ENCODE peak calls at places on chromosome 10, in seven cellular contexts. W is WERI-Rb-1, P is heart right ventricle, R is fibroblast of mammary gland, A is ovary, M is left ventricle myocardium inferior, J is brain microvascular endothelial cell. Z is an unnamed sample.
A peak's percentile ranks its signal among the peaks of the same experiment; 100 is the strongest.

GRCh38 chr10:79067241-79068202 is 1.2 kb upstream of the ZMIZ1 start:
- DNase-seq in J (peak; percentile 73), R (peak; percentile 83), A (peak; percentile 96), M (peak; percentile 92), W (peak; percentile 91), P (peak; percentile 93), Z (peak; percentile 93)

GRCh38 chr10:124606822-124607221 is 137.4 kb downstream of the FAM53B start:
- DNase-seq in P (peak; percentile 1), M (no peak), A (no peak), J (no peak), R (no peak), W (no peak), Z (no peak)

GRCh38 chr10:127148933-127149220 is 47.5 kb downstream of the INSYN2A start:
- DNase-seq in J (peak; percentile 62), W (no peak), R (peak; percentile 94), A (no peak), M (no peak), P (no peak), Z (no peak)

GRCh38 chr10:102762401-102763015 is 18.8 kb downstream of the WBP1L start:
- DNase-seq in M (no peak), J (no peak), P (no peak), R (no peak), W (no peak), A (no peak), Z (no peak)

GRCh38 chr10:79202188-79203013 is 133.6 kb downstream of the ZMIZ1 start:
- DNase-seq in R (no peak), M (no peak), P (peak; percentile 49), W (peak; percentile 69), A (peak; percentile 69), J (no peak), Z (no peak)

GRCh38 chr10:118698421-118698820 is 56.3 kb downstream of the CACUL1 start:
- DNase-seq in J (peak; percentile 87), A (no peak), M (no peak), R (peak; percentile 46), W (no peak), P (no peak), Z (no peak)

GRCh38 chr10:127911218-127911866 is 4.4 kb downstream of the PTPRE start:
- DNase-seq in R (no peak), J (no peak), P (peak; percentile 40), W (no peak), M (peak; percentile 58), A (no peak), Z (no peak)

GRCh38 chr10:7649673-7650330 is 17.0 kb downstream of the ITIH5 start:
- DNase-seq in J (no peak), A (no peak), P (no peak), M (no peak), R (peak; percentile 26), W (no peak), Z (no peak)

GRCh38 chr10:77036993-77037734 is 600.4 kb downstream of the KCNMA1 start:
- DNase-seq in J (no peak), M (no peak), A (no peak), W (peak; percentile 18), P (no peak), R (peak; percentile 22), Z (no peak)

GRCh38 chr10:15370741-15371701 is at the start of gene FAM171A1:
- DNase-seq in M (peak; percentile 56), R (peak; percentile 18), W (peak; percentile 53), P (peak; percentile 68), J (no peak), A (peak; percentile 74), Z (no peak)

GRCh38 chr10:11260136-11260535 is 242.5 kb downstream of the CELF2 start:
- DNase-seq in A (no peak), P (no peak), W (peak; percentile 8), R (no peak), J (no peak), M (no peak), Z (no peak)

GRCh38 chr10:35640474-35640873 is 1.6 kb downstream of the FZD8 start:
- DNase-seq in J (peak; percentile 43), P (peak; percentile 72), M (peak; percentile 69), R (peak; percentile 65), A (peak; percentile 65), W (peak; percentile 51), Z (no peak)

GRCh38 chr10:3197354-3198003 is 24.9 kb upstream of the PITRM1 start:
- DNase-seq in W (peak; percentile 76), J (peak; percentile 87), A (peak; percentile 84), M (peak; percentile 77), R (peak; percentile 76), P (peak; percentile 83), Z (no peak)

GRCh38 chr10:30080161-30080560 is 20.8 kb upstream of the JCAD start:
- DNase-seq in M (no peak), W (no peak), P (no peak), J (no peak), A (no peak), R (peak; percentile 81), Z (no peak)

GRCh38 chr10:12214763-12215218 is 18.8 kb downstream of the CDC123 start:
- DNase-seq in M (no peak), W (no peak), R (peak; percentile 69), P (no peak), A (no peak), J (peak; percentile 33), Z (no peak)

GRCh38 chr10:84360634-84361365 is 32.4 kb downstream of the CCSER2 start:
- DNase-seq in A (no peak), R (peak; percentile 22), P (no peak), W (no peak), J (peak; percentile 26), M (no peak), Z (no peak)

GRCh38 chr10:47028466-47028865 is 117.2 kb downstream of the PTPN20 start:
- DNase-seq in J (no peak), W (peak; percentile 3), A (no peak), P (no peak), R (no peak), M (no peak), Z (peak; percentile 67)

GRCh38 chr10:21183025-21183424 is 285.9 kb upstream of the NEBL start:
- DNase-seq in W (no peak), A (no peak), J (no peak), P (no peak), M (no peak), R (peak; percentile 55), Z (no peak)

GRCh38 chr10:98587156-98587555 is 140.4 kb upstream of the HPS1 start:
- DNase-seq in R (peak; percentile 33), P (no peak), M (no peak), J (no peak), W (no peak), A (no peak), Z (no peak)

GRCh38 chr10:67607472-67607871 is 88.5 kb downstream of the CTNNA3 start:
- DNase-seq in M (no peak), P (no peak), J (no peak), A (no peak), R (peak; percentile 20), W (no peak), Z (no peak)

GRCh38 chr10:103457896-103458583 is 660 bp downstream of the CALHM1 start:
- DNase-seq in A (no peak), R (no peak), M (no peak), W (no peak), P (no peak), J (no peak), Z (no peak)

GRCh38 chr10:48523212-48523819 is 81.6 kb downstream of the ARHGAP22 start:
- DNase-seq in A (peak; percentile 84), J (peak; percentile 81), M (peak; percentile 51), R (peak; percentile 96), P (peak; percentile 48), W (peak; percentile 31), Z (peak; percentile 82)
- H3K4me3 ChIP-seq in A (peak overlapping the region; percentile 41), J (peak overlapping the region; percentile 48), M (peak overlapping the region; percentile 68), R (peak overlapping the region; percentile 33), P (peak overlapping the region; percentile 54), W (peak overlapping the region; percentile 65), Z (peak overlapping the region; percentile 73)

DNA sequence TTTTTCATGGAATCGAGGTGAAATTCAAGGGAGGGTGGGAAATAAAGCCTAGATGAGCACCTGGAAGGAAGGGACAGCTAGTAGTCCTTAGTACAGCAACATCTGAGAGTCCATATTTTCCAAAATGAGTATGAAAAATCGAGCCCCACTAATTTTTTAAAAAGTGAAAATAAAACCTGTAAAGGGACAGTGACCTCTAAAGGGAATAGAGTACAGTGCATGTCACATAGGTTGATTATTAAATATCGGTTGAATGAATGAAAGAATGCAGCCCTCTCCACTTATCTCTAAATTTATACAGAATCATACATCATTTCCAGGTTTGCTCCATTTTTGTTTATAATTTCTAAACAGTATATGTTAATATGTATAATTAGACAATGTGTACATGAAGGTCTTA is 1088.5 kb upstream of the GHITM start:
- DNase-seq in A (no peak), R (no peak), W (no peak), P (no peak), M (no peak), J (no peak), Z (no peak)
- TF ChIP-seq CTCF in A (no peak), R (no peak), W (no peak), P (no peak), M (no peak), J (no peak), Z (no peak)

DNA sequence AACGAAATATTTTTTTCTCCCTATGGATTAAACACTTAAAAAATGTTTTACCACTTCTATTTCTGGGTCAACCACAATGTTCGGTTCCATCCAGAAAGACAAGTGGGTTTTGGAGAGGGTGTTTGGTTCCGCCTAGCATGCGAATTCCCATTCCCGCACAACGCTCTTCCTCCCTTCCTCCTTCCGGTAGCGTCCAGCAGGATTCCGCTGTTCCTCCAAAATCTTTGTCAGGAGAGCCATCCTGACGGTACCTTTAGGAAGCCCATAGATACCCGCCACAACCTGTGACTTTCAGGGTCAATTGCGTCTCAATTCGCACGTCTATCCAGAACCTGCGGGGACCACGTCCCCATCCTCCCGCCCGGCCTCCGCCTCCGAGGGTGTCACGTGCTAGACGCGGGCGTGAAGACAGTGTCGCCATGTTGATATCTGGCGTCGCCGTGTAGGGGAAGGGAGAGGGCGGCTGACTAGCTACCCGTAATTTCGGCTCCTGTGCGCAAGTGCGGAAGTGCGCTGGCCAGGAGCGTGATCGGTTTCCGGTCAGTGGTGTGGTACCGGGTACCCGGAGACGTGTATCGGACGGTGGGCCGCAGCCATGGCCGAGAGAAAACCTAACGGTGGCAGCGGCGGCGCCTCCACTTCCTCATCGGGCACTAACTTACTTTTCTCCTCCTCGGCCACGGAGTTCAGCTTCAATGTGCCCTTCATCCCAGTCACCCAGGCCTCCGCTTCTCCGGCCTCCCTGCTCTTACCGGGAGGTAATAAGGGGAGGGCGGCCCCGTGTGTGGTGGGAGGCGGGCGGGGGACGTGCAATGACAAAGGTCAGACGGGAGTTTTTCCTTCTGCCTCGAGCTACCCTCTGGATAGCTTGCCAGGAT is at the start of gene SEC23IP:
- DNase-seq in J (peak; percentile 96), A (peak; percentile 96), M (peak; percentile 96), P (peak; percentile 96), R (peak; percentile 95), W (peak; percentile 96), Z (peak; percentile 98)
- H3K4me3 ChIP-seq in J (peak within 1 kb of the TSS; percentile 95), A (peak within 1 kb of the TSS; percentile 74), M (peak within 1 kb of the TSS; percentile 88), P (peak within 1 kb of the TSS; percentile 88), R (peak within 1 kb of the TSS; percentile 95), W (peak within 1 kb of the TSS; percentile 75), Z (peak within 1 kb of the TSS; percentile 99)

GRCh38 chr10:54613162-54613561 is 187.9 kb downstream of the PCDH15 start:
- DNase-seq in W (no peak), J (no peak), P (no peak), A (no peak), R (peak; percentile 1), M (no peak), Z (no peak)

DNA sequence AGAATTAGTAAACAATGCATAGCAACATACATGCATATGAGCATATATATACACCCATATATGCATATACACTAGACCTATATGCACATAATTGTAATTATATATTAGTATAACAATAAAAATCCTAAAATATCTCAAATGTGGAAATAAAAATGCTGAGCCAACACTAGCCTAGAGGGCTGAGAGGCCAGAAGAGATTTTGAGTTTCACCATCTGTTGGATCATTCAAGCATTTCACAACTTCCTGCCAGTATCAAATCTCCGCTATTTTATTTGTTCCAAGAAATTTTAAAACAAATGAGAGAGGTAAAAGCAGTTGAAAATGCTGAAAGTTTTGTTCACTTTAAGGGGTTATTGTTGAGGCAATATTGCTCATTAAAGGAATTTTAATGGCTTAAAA is 187.0 kb downstream of the PCDH15 start:
- DNase-seq in J (no peak), R (peak; percentile 4), P (no peak), W (no peak), M (no peak), A (no peak), Z (no peak)
- TF ChIP-seq CTCF in J (no peak), R (no peak), P (no peak), W (no peak), M (no peak), A (no peak), Z (no peak)